ENCODE peak calls at places on chromosomes 1 and 21, in six cellular contexts. S is NCI-H1694 treated with DMSO at 0.1 percent for 48 hours; X is GDM1; G is adrenal gland; O is NCI-H1092; H is effector memory CD4-positive, alpha-beta T cell. W is an unnamed sample.

GRCh38 chr1:201883786-201884185 is 4.9 kb upstream of the SHISA4 start:
- DNase-seq in S (no peak), X (peak), G (peak), O (no peak), H (no peak), W (peak)

GRCh38 chr1:228084797-228085196 is 2.3 kb downstream of the ARF1 start:
- DNase-seq in S (no peak), X (no peak), G (no peak), O (no peak), H (no peak), W (peak)

GRCh38 chr21:36928960-36929359 is 37.5 kb downstream of the HLCS start:
- DNase-seq in S (no peak), X (no peak), G (no peak), O (no peak), H (no peak), W (no peak)

GRCh38 chr21:42846221-42846620 is 33.1 kb downstream of the WDR4 start:
- DNase-seq in S (no peak), X (no peak), G (peak), O (no peak), H (no peak), W (peak)

GRCh38 chr1:29959356-29959755 is 723.0 kb downstream of the PTPRU start:
- DNase-seq in S (no peak), X (no peak), G (peak), O (no peak), H (no peak), W (no peak)

GRCh38 chr1:77292551-77292950 is 10.7 kb downstream of the AK5 start:
- DNase-seq in S (no peak), X (no peak), G (no peak), O (no peak), H (no peak), W (no peak)

GRCh38 chr1:64497484-64497883 is 27.6 kb downstream of the CACHD1 start:
- DNase-seq in S (no peak), X (no peak), G (no peak), O (no peak), H (no peak), W (no peak)

GRCh38 chr1:64686828-64687724 is 57.8 kb upstream of the RAVER2 start:
- DNase-seq in S (peak), X (peak), G (peak), O (no peak), H (no peak), W (no peak)